ENCODE peak calls at places on chromosome 16, in ten cellular contexts. L is dorsolateral prefrontal cortex; C is HFFc6; Y is activated CD8-positive, alpha-beta memory T cell treated with anti-CD3 and anti-CD28 coated beads for 1 hour; A is cardiac fibroblast; O is stimulated activated naive B cell treated with anti-CD40 and anti-IgM and Interleukin-4, amounts not matched to agents 10 μg/mL and 1 μg/mL and 100 μg/mL, for 72 hours; V is NCI-H226; F is dermis microvascular lymphatic vessel endothelial cell; R is activated CD4-positive, alpha-beta T cell treated with anti-CD3 and anti-CD28 coated beads for 24 hours; D is brain microvascular endothelial cell. J is an unnamed sample.
A peak's percentile ranks its signal among the peaks of the same experiment; 100 is the strongest.

GRCh38 chr16:72846594-72846993 is 201.3 kb downstream of the ZFHX3 start:
- DNase-seq in Y (no peak), V (no peak), F (no peak), R (no peak), D (no peak), L (no peak), A (no peak), C (no peak), O (no peak), J (no peak)

GRCh38 chr16:15682105-15682570 is 32.1 kb downstream of the NDE1 start:
- DNase-seq in D (peak; percentile 85), V (peak; percentile 45), L (no peak), C (peak; percentile 83), F (peak; percentile 63), O (peak; percentile 6), A (peak; percentile 75), R (peak; percentile 17), Y (no peak), J (peak; percentile 1)

GRCh38 chr16:89067677-89068076 is 26.0 kb upstream of the ACSF3 start:
- DNase-seq in V (no peak), C (no peak), D (no peak), L (no peak), A (peak; percentile 7), Y (no peak), O (no peak), F (no peak), R (no peak), J (peak; percentile 21)

GRCh38 chr16:48158296-48158695 is 2.5 kb upstream of the ABCC12 start:
- DNase-seq in F (no peak), V (peak; percentile 77), A (peak; percentile 22), C (peak; percentile 47), O (peak; percentile 60), R (peak; percentile 38), D (peak; percentile 55), L (no peak), Y (no peak), J (no peak)

GRCh38 chr16:15725641-15726240 is 75.7 kb downstream of the NDE1 start:
- DNase-seq in D (no peak), O (no peak), V (no peak), C (no peak), L (no peak), R (no peak), Y (no peak), A (no peak), F (no peak), J (no peak)

GRCh38 chr16:51151951-51152663 is 1.0 kb upstream of the SALL1 start:
- DNase-seq in O (no peak), R (no peak), C (peak; percentile 82), F (no peak), D (no peak), V (no peak), L (peak; percentile 91), A (peak; percentile 89), Y (no peak), J (peak; percentile 40)

GRCh38 chr16:15739940-15740339 is 89.9 kb downstream of the NDE1 start:
- DNase-seq in Y (no peak), O (no peak), A (no peak), D (no peak), V (no peak), F (no peak), L (no peak), R (no peak), C (no peak), J (no peak)

GRCh38 chr16:3999479-3999868 is 116.8 kb downstream of the ADCY9 start:
- DNase-seq in R (no peak), O (no peak), C (peak; percentile 9), V (no peak), Y (no peak), F (no peak), D (peak; percentile 58), A (peak; percentile 95), L (peak; percentile 52), J (no peak)

GRCh38 chr16:81597079-81597658 is 152.6 kb downstream of the CMIP start:
- DNase-seq in L (no peak), F (no peak), O (no peak), R (no peak), Y (no peak), A (no peak), D (no peak), V (no peak), C (no peak), J (no peak)

GRCh38 chr16:68079616-68080344 is 5.4 kb upstream of the NFATC3 start:
- DNase-seq in L (peak; percentile 16), A (peak; percentile 75), F (peak; percentile 72), D (no peak), V (no peak), R (peak; percentile 42), Y (peak; percentile 24), O (peak; percentile 84), C (no peak), J (no peak)

GRCh38 chr16:87918866-87919680 is 17.3 kb downstream of the CA5A start:
- DNase-seq in C (no peak), V (no peak), O (no peak), R (no peak), L (no peak), D (no peak), A (no peak), Y (no peak), F (no peak), J (no peak)

GRCh38 chr16:797120-797420 is 3.5 kb downstream of the GNG13 start:
- DNase-seq in O (no peak), R (no peak), A (no peak), D (no peak), V (no peak), F (no peak), C (no peak), Y (no peak), L (no peak), J (no peak)

GRCh38 chr16:8588703-8589292 is 1.5 kb downstream of the TMEM114 start:
- DNase-seq in F (no peak), A (no peak), C (no peak), R (no peak), Y (no peak), D (no peak), V (no peak), L (no peak), O (no peak), J (no peak)

GRCh38 chr16:68826652-68827051 is 16.7 kb upstream of the TANGO6 start:
- DNase-seq in D (no peak), C (no peak), L (no peak), O (no peak), Y (no peak), V (peak; percentile 36), R (no peak), A (no peak), F (no peak), J (no peak)

GRCh38 chr16:27475561-27475960 is 73.6 kb downstream of the IL21R start:
- DNase-seq in Y (no peak), V (peak; percentile 78), F (no peak), O (no peak), C (peak; percentile 90), R (no peak), L (no peak), D (peak; percentile 89), A (peak; percentile 69), J (no peak)

GRCh38 chr16:48607056-48607825 is 2.7 kb downstream of the N4BP1 start:
- DNase-seq in C (peak; percentile 25), L (no peak), D (peak; percentile 27), V (peak; percentile 25), O (no peak), F (no peak), R (no peak), A (peak; percentile 28), Y (no peak), J (no peak)

GRCh38 chr16:57590654-57591085 is 37.8 kb upstream of the ADGRG1 start:
- DNase-seq in D (peak; percentile 71), F (peak; percentile 65), Y (no peak), L (no peak), R (no peak), O (no peak), A (peak; percentile 70), C (peak; percentile 67), V (peak; percentile 94), J (no peak)

GRCh38 chr16:81070979-81071378 is 6.1 kb downstream of the C16orf46 start:
- DNase-seq in D (no peak), C (no peak), F (no peak), O (no peak), R (no peak), A (no peak), L (no peak), Y (no peak), V (no peak), J (no peak)

GRCh38 chr16:61721561-61721960 is 314.7 kb downstream of the CDH8 start:
- DNase-seq in F (no peak), R (no peak), O (no peak), A (no peak), L (no peak), Y (no peak), C (no peak), D (peak; percentile 6), V (no peak), J (no peak)

GRCh38 chr16:25217119-25217511 is 368 bp downstream of the AQP8 start:
- DNase-seq in L (no peak), R (no peak), V (no peak), Y (no peak), C (no peak), O (no peak), F (no peak), D (no peak), A (no peak), J (no peak)

GRCh38 chr16:25270577-25270976 is 12.9 kb upstream of the ZKSCAN2 start:
- DNase-seq in R (no peak), D (no peak), F (no peak), Y (no peak), O (no peak), C (no peak), V (no peak), L (no peak), A (no peak), J (peak; percentile 40)

GRCh38 chr16:58009856-58010416 is 8.7 kb downstream of the USB1 start:
- DNase-seq in V (no peak), R (no peak), A (no peak), F (no peak), C (no peak), O (no peak), Y (no peak), D (no peak), L (no peak), J (no peak)

GRCh38 chr16:87538594-87538993 is 45.8 kb upstream of the ZCCHC14 start:
- DNase-seq in L (no peak), F (no peak), O (no peak), Y (no peak), D (peak; percentile 57), C (no peak), R (no peak), A (peak; percentile 31), V (no peak), J (no peak)

GRCh38 chr16:84930298-84931106 is 80.8 kb downstream of the ZDHHC7 start:
- DNase-seq in V (no peak), O (no peak), F (no peak), A (no peak), R (no peak), D (no peak), Y (no peak), L (no peak), C (no peak), J (no peak)

GRCh38 chr16:77945126-77945525 is 77.2 kb upstream of the CLEC3A start:
- DNase-seq in O (no peak), Y (no peak), R (no peak), V (no peak), D (no peak), C (no peak), L (no peak), A (no peak), F (no peak), J (no peak)

GRCh38 chr16:74252329-74252728 is 44.3 kb upstream of the PSMD7 start:
- DNase-seq in L (no peak), A (no peak), O (no peak), R (no peak), Y (no peak), V (no peak), C (no peak), D (no peak), F (no peak), J (no peak)